ENCODE peak calls at places on chromosomes 3 and 15, in four cellular contexts. One of them, this sample, is unnamed.

GRCh38 chr15:74438696-74439316 is 5.0 kb upstream of the SEMA7A start:
- DNase-seq in IMR-90: peak; percentile 77
- DNase-seq in skeletal muscle cell: no peak
- DNase-seq in stimulated activated CD4-positive, alpha-beta T cell treated with anti-CD3 and anti-CD28 coated beads, TNF-alpha, amount 100 ng/mL, for 4 hours: peak; percentile 56
- DNase-seq in this sample: peak; percentile 40

GRCh38 chr15:100114100-100114499 is 227.7 kb downstream of the ADAMTS17 start:
- DNase-seq in skeletal muscle cell: peak; percentile 28
- DNase-seq in IMR-90: peak; percentile 92
- DNase-seq in stimulated activated CD4-positive, alpha-beta T cell treated with anti-CD3 and anti-CD28 coated beads, TNF-alpha, amount 100 ng/mL, for 4 hours: no peak
- DNase-seq in this sample: no peak

GRCh38 chr3:45182915-45183881 is 37.0 kb upstream of the CDCP1 start:
- DNase-seq in stimulated activated CD4-positive, alpha-beta T cell treated with anti-CD3 and anti-CD28 coated beads, TNF-alpha, amount 100 ng/mL, for 4 hours: no peak
- DNase-seq in skeletal muscle cell: peak; percentile 72
- DNase-seq in IMR-90: peak; percentile 54
- DNase-seq in this sample: no peak

GRCh38 chr3:10941972-10942371 is 50.6 kb upstream of the SLC6A1 start:
- DNase-seq in stimulated activated CD4-positive, alpha-beta T cell treated with anti-CD3 and anti-CD28 coated beads, TNF-alpha, amount 100 ng/mL, for 4 hours: no peak
- DNase-seq in IMR-90: no peak
- DNase-seq in skeletal muscle cell: no peak
- DNase-seq in this sample: no peak

GRCh38 chr3:58422756-58423324 is 10.8 kb downstream of the PDHB start:
- DNase-seq in skeletal muscle cell: no peak
- DNase-seq in IMR-90: peak; percentile 32
- DNase-seq in stimulated activated CD4-positive, alpha-beta T cell treated with anti-CD3 and anti-CD28 coated beads, TNF-alpha, amount 100 ng/mL, for 4 hours: no peak
- DNase-seq in this sample: no peak

GRCh38 chr3:78029775-78030174 is 989.9 kb downstream of the ROBO2 start:
- DNase-seq in stimulated activated CD4-positive, alpha-beta T cell treated with anti-CD3 and anti-CD28 coated beads, TNF-alpha, amount 100 ng/mL, for 4 hours: no peak
- DNase-seq in IMR-90: no peak
- DNase-seq in skeletal muscle cell: no peak
- DNase-seq in this sample: no peak

GRCh38 chr3:189947948-189948723 is 172.6 kb downstream of the P3H2 start:
- DNase-seq in stimulated activated CD4-positive, alpha-beta T cell treated with anti-CD3 and anti-CD28 coated beads, TNF-alpha, amount 100 ng/mL, for 4 hours: no peak
- DNase-seq in skeletal muscle cell: no peak
- DNase-seq in IMR-90: peak; percentile 40
- DNase-seq in this sample: no peak

GRCh38 chr3:42071720-42072582 is 19.2 kb upstream of the TRAK1 start:
- DNase-seq in stimulated activated CD4-positive, alpha-beta T cell treated with anti-CD3 and anti-CD28 coated beads, TNF-alpha, amount 100 ng/mL, for 4 hours: no peak
- DNase-seq in skeletal muscle cell: peak; percentile 45
- DNase-seq in IMR-90: peak; percentile 75
- DNase-seq in this sample: no peak

GRCh38 chr3:49500408-49501257 is 30.6 kb downstream of the DAG1 start:
- DNase-seq in IMR-90: peak; percentile 99
- DNase-seq in stimulated activated CD4-positive, alpha-beta T cell treated with anti-CD3 and anti-CD28 coated beads, TNF-alpha, amount 100 ng/mL, for 4 hours: no peak
- DNase-seq in skeletal muscle cell: peak; percentile 96
- DNase-seq in this sample: no peak

GRCh38 chr3:129087138-129087702 is 26.6 kb downstream of the GP9 start:
- DNase-seq in stimulated activated CD4-positive, alpha-beta T cell treated with anti-CD3 and anti-CD28 coated beads, TNF-alpha, amount 100 ng/mL, for 4 hours: no peak
- DNase-seq in skeletal muscle cell: no peak
- DNase-seq in IMR-90: peak; percentile 23
- DNase-seq in this sample: no peak

GRCh38 chr3:126346466-126346865 is 10.7 kb downstream of the KLF15 start:
- DNase-seq in skeletal muscle cell: no peak
- DNase-seq in IMR-90: no peak
- DNase-seq in stimulated activated CD4-positive, alpha-beta T cell treated with anti-CD3 and anti-CD28 coated beads, TNF-alpha, amount 100 ng/mL, for 4 hours: no peak
- DNase-seq in this sample: no peak

GRCh38 chr3:44939581-44940036 is 36.4 kb downstream of the ZDHHC3 start:
- DNase-seq in skeletal muscle cell: no peak
- DNase-seq in stimulated activated CD4-positive, alpha-beta T cell treated with anti-CD3 and anti-CD28 coated beads, TNF-alpha, amount 100 ng/mL, for 4 hours: no peak
- DNase-seq in IMR-90: peak; percentile 43
- DNase-seq in this sample: peak; percentile 48

GRCh38 chr3:82001276-82001953 is 240.0 kb upstream of the GBE1 start:
- DNase-seq in stimulated activated CD4-positive, alpha-beta T cell treated with anti-CD3 and anti-CD28 coated beads, TNF-alpha, amount 100 ng/mL, for 4 hours: no peak
- DNase-seq in IMR-90: no peak
- DNase-seq in skeletal muscle cell: peak; percentile 6
- DNase-seq in this sample: no peak

GRCh38 chr3:188006726-188007393 is 147.1 kb upstream of the LPP start:
- DNase-seq in skeletal muscle cell: no peak
- DNase-seq in stimulated activated CD4-positive, alpha-beta T cell treated with anti-CD3 and anti-CD28 coated beads, TNF-alpha, amount 100 ng/mL, for 4 hours: no peak
- DNase-seq in IMR-90: no peak
- DNase-seq in this sample: peak; percentile 12

GRCh38 chr15:23648920-23649515 is 1.4 kb upstream of the MAGEL2 start:
- DNase-seq in IMR-90: no peak
- DNase-seq in stimulated activated CD4-positive, alpha-beta T cell treated with anti-CD3 and anti-CD28 coated beads, TNF-alpha, amount 100 ng/mL, for 4 hours: no peak
- DNase-seq in skeletal muscle cell: no peak
- DNase-seq in this sample: no peak

GRCh38 chr15:85642693-85643058 is 152.0 kb downstream of the KLHL25 start:
- DNase-seq in skeletal muscle cell: no peak
- DNase-seq in stimulated activated CD4-positive, alpha-beta T cell treated with anti-CD3 and anti-CD28 coated beads, TNF-alpha, amount 100 ng/mL, for 4 hours: no peak
- DNase-seq in IMR-90: peak; percentile 55
- DNase-seq in this sample: no peak

This sample was measured in NCI-H187.